ENCODE peak calls at places on chromosomes 6 and 20, in nine cellular contexts. One of them, this sample, is unnamed.

GRCh38 chr6:148422085-148422484 is 79.4 kb downstream of the SASH1 start:
- DNase-seq in mammary epithelial cell: no peak
- DNase-seq in natural killer cell: no peak
- DNase-seq in GM06990: no peak
- DNase-seq in fibroblast of lung: no peak
- DNase-seq in heart left ventricle: no peak
- DNase-seq in AG09309: no peak
- DNase-seq in Calu3: no peak
- DNase-seq in lower lobe of right lung: no peak
- DNase-seq in this sample: no peak

GRCh38 chr20:41697861-41698559 is 79.8 kb upstream of the CHD6 start:
- DNase-seq in lower lobe of right lung: no peak
- DNase-seq in GM06990: no peak
- DNase-seq in heart left ventricle: no peak
- DNase-seq in fibroblast of lung: peak
- DNase-seq in natural killer cell: no peak
- DNase-seq in Calu3: peak
- DNase-seq in mammary epithelial cell: peak
- DNase-seq in AG09309: no peak
- DNase-seq in this sample: peak

GRCh38 chr6:83615025-83615999 is 93.6 kb downstream of the SNAP91 start:
- DNase-seq in AG09309: peak
- DNase-seq in mammary epithelial cell: peak
- DNase-seq in GM06990: peak
- DNase-seq in natural killer cell: no peak
- DNase-seq in lower lobe of right lung: no peak
- DNase-seq in Calu3: peak
- DNase-seq in heart left ventricle: no peak
- DNase-seq in fibroblast of lung: peak
- DNase-seq in this sample: peak

GRCh38 chr6:53020005-53020744 is 25.1 kb upstream of the GSTA4 start:
- DNase-seq in fibroblast of lung: peak
- DNase-seq in lower lobe of right lung: no peak
- DNase-seq in heart left ventricle: no peak
- DNase-seq in GM06990: no peak
- DNase-seq in AG09309: no peak
- DNase-seq in Calu3: no peak
- DNase-seq in mammary epithelial cell: no peak
- DNase-seq in natural killer cell: no peak
- DNase-seq in this sample: no peak

GRCh38 chr20:62768815-62769287 is 27.4 kb upstream of the MRGBP start:
- DNase-seq in natural killer cell: no peak
- DNase-seq in fibroblast of lung: no peak
- DNase-seq in heart left ventricle: peak
- DNase-seq in AG09309: peak
- DNase-seq in mammary epithelial cell: peak
- DNase-seq in lower lobe of right lung: peak
- DNase-seq in Calu3: peak
- DNase-seq in GM06990: no peak
- DNase-seq in this sample: no peak

GRCh38 chr6:132819405-132820145 is 5.2 kb downstream of the RPS12 start:
- DNase-seq in natural killer cell: no peak
- DNase-seq in lower lobe of right lung: no peak
- DNase-seq in AG09309: no peak
- DNase-seq in GM06990: no peak
- DNase-seq in mammary epithelial cell: peak
- DNase-seq in Calu3: no peak
- DNase-seq in heart left ventricle: no peak
- DNase-seq in fibroblast of lung: peak
- DNase-seq in this sample: no peak

GRCh38 chr6:12348530-12349511 is 58.7 kb downstream of the EDN1 start:
- DNase-seq in Calu3: peak
- DNase-seq in natural killer cell: no peak
- DNase-seq in AG09309: peak
- DNase-seq in fibroblast of lung: peak
- DNase-seq in lower lobe of right lung: peak
- DNase-seq in GM06990: no peak
- DNase-seq in mammary epithelial cell: peak
- DNase-seq in heart left ventricle: no peak
- DNase-seq in this sample: no peak

GRCh38 chr6:127458190-127458589 is 999 bp downstream of the KIAA0408 start:
- DNase-seq in heart left ventricle: no peak
- DNase-seq in natural killer cell: no peak
- DNase-seq in AG09309: no peak
- DNase-seq in fibroblast of lung: no peak
- DNase-seq in GM06990: no peak
- DNase-seq in Calu3: no peak
- DNase-seq in lower lobe of right lung: no peak
- DNase-seq in mammary epithelial cell: no peak
- DNase-seq in this sample: no peak

GRCh38 chr20:62902926-62903615 is 23.2 kb downstream of the DIDO1 start:
- DNase-seq in natural killer cell: no peak
- DNase-seq in AG09309: no peak
- DNase-seq in mammary epithelial cell: peak
- DNase-seq in lower lobe of right lung: peak
- DNase-seq in Calu3: no peak
- DNase-seq in heart left ventricle: no peak
- DNase-seq in fibroblast of lung: peak
- DNase-seq in GM06990: no peak
- DNase-seq in this sample: no peak

GRCh38 chr6:170296423-170296745 is 5.5 kb upstream of the DLL1 start:
- DNase-seq in Calu3: no peak
- DNase-seq in natural killer cell: no peak
- DNase-seq in GM06990: no peak
- DNase-seq in lower lobe of right lung: no peak
- DNase-seq in mammary epithelial cell: no peak
- DNase-seq in fibroblast of lung: no peak
- DNase-seq in AG09309: no peak
- DNase-seq in heart left ventricle: no peak
- DNase-seq in this sample: no peak

GRCh38 chr6:44142835-44143234 is 15.5 kb downstream of the TMEM63B start:
- DNase-seq in Calu3: no peak
- DNase-seq in lower lobe of right lung: no peak
- DNase-seq in GM06990: no peak
- DNase-seq in mammary epithelial cell: no peak
- DNase-seq in AG09309: no peak
- DNase-seq in heart left ventricle: no peak
- DNase-seq in natural killer cell: no peak
- DNase-seq in fibroblast of lung: no peak
- DNase-seq in this sample: no peak

GRCh38 chr6:152598858-152599537 is 38.2 kb downstream of the SYNE1 start:
- DNase-seq in fibroblast of lung: no peak
- DNase-seq in heart left ventricle: peak
- DNase-seq in mammary epithelial cell: no peak
- DNase-seq in Calu3: no peak
- DNase-seq in AG09309: no peak
- DNase-seq in GM06990: no peak
- DNase-seq in natural killer cell: no peak
- DNase-seq in lower lobe of right lung: no peak
- DNase-seq in this sample: no peak

GRCh38 chr6:152596706-152597105 is 40.5 kb downstream of the SYNE1 start:
- DNase-seq in heart left ventricle: no peak
- DNase-seq in fibroblast of lung: no peak
- DNase-seq in lower lobe of right lung: no peak
- DNase-seq in Calu3: no peak
- DNase-seq in GM06990: no peak
- DNase-seq in mammary epithelial cell: no peak
- DNase-seq in AG09309: no peak
- DNase-seq in natural killer cell: no peak
- DNase-seq in this sample: no peak

GRCh38 chr6:152594726-152595125 is 42.4 kb downstream of the SYNE1 start:
- DNase-seq in Calu3: peak
- DNase-seq in GM06990: no peak
- DNase-seq in AG09309: no peak
- DNase-seq in lower lobe of right lung: no peak
- DNase-seq in natural killer cell: no peak
- DNase-seq in fibroblast of lung: no peak
- DNase-seq in mammary epithelial cell: no peak
- DNase-seq in heart left ventricle: no peak
- DNase-seq in this sample: no peak

GRCh38 chr6:152598421-152598820 is 38.7 kb downstream of the SYNE1 start:
- DNase-seq in heart left ventricle: no peak
- DNase-seq in GM06990: no peak
- DNase-seq in mammary epithelial cell: no peak
- DNase-seq in lower lobe of right lung: no peak
- DNase-seq in fibroblast of lung: no peak
- DNase-seq in AG09309: no peak
- DNase-seq in Calu3: no peak
- DNase-seq in natural killer cell: no peak
- DNase-seq in this sample: no peak

DNA sequence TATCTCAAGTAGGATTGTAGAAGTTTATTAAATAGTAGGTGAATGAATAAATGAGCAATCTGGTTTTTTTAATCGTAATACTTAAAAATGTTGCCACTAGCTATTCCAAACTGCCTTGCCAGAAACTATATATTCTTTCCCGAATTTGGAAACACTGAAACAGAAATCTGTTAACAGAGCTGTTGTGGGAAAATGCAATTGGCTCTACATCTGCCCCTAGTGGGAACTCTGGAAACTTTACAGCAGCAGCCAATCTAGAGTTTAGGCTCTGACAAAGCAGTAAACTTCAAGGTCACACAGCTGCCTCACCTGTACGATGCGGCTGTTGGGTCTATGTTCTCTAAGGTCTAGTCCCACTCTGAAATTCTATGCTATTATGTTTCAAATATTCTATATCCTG is 41.7 kb downstream of the SYNE1 start:
- DNase-seq in natural killer cell: no peak
- DNase-seq in AG09309: no peak
- DNase-seq in GM06990: no peak
- DNase-seq in heart left ventricle: no peak
- DNase-seq in Calu3: no peak
- DNase-seq in lower lobe of right lung: no peak
- DNase-seq in mammary epithelial cell: no peak
- DNase-seq in fibroblast of lung: no peak
- DNase-seq in this sample: no peak
- TF ChIP-seq CTCF in natural killer cell: no peak
- TF ChIP-seq CTCF in AG09309: peak
- TF ChIP-seq CTCF in GM06990: peak
- TF ChIP-seq CTCF in heart left ventricle: no peak
- TF ChIP-seq CTCF in Calu3: no peak
- TF ChIP-seq CTCF in lower lobe of right lung: peak
- TF ChIP-seq CTCF in mammary epithelial cell: peak
- TF ChIP-seq CTCF in fibroblast of lung: peak
- TF ChIP-seq CTCF in this sample: no peak

GRCh38 chr6:166437661-166438060 is 54.9 kb upstream of the MPC1 start:
- DNase-seq in lower lobe of right lung: no peak
- DNase-seq in Calu3: no peak
- DNase-seq in fibroblast of lung: no peak
- DNase-seq in natural killer cell: no peak
- DNase-seq in heart left ventricle: no peak
- DNase-seq in GM06990: no peak
- DNase-seq in AG09309: no peak
- DNase-seq in mammary epithelial cell: no peak
- DNase-seq in this sample: no peak
- TF ChIP-seq CTCF in lower lobe of right lung: no peak
- TF ChIP-seq CTCF in Calu3: no peak
- TF ChIP-seq CTCF in fibroblast of lung: no peak
- TF ChIP-seq CTCF in natural killer cell: no peak
- TF ChIP-seq CTCF in heart left ventricle: no peak
- TF ChIP-seq CTCF in GM06990: no peak
- TF ChIP-seq CTCF in AG09309: no peak
- TF ChIP-seq CTCF in mammary epithelial cell: no peak
- TF ChIP-seq CTCF in this sample: no peak

DNA sequence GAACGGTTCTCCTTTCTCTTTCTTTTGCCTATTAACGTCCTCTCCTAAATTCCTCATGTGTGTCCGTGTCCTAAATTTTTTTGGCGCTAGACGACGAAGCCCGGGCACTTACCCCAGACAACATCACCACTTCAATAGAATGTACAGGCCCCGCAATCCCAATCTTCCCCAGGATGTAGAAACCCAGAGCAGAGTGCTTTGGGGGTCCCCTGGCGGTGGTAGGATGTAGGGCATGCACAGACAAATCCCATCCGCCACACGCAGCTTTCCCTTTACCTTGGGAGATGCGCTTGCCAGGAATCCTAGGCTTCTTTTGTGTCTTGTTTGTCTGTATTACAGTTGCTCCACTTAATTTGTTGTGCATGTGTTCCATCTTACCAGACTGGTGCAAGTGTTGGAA is 417.3 kb upstream of the ARID1B start:
- DNase-seq in heart left ventricle: no peak
- DNase-seq in AG09309: no peak
- DNase-seq in GM06990: no peak
- DNase-seq in Calu3: no peak
- DNase-seq in fibroblast of lung: no peak
- DNase-seq in natural killer cell: no peak
- DNase-seq in lower lobe of right lung: no peak
- DNase-seq in mammary epithelial cell: no peak
- DNase-seq in this sample: no peak
- TF ChIP-seq CTCF in heart left ventricle: no peak
- TF ChIP-seq CTCF in AG09309: peak
- TF ChIP-seq CTCF in GM06990: peak
- TF ChIP-seq CTCF in Calu3: no peak
- TF ChIP-seq CTCF in fibroblast of lung: no peak
- TF ChIP-seq CTCF in natural killer cell: no peak
- TF ChIP-seq CTCF in lower lobe of right lung: no peak
- TF ChIP-seq CTCF in mammary epithelial cell: no peak
- TF ChIP-seq CTCF in this sample: no peak

GRCh38 chr20:1364106-1364505 is 28.7 kb downstream of the FKBP1A start:
- DNase-seq in fibroblast of lung: no peak
- DNase-seq in heart left ventricle: no peak
- DNase-seq in natural killer cell: no peak
- DNase-seq in mammary epithelial cell: no peak
- DNase-seq in AG09309: no peak
- DNase-seq in lower lobe of right lung: no peak
- DNase-seq in Calu3: no peak
- DNase-seq in GM06990: no peak
- DNase-seq in this sample: no peak

GRCh38 chr20:1357921-1358671 is 29.2 kb upstream of the SDCBP2 start:
- DNase-seq in natural killer cell: no peak
- DNase-seq in GM06990: no peak
- DNase-seq in heart left ventricle: no peak
- DNase-seq in AG09309: no peak
- DNase-seq in fibroblast of lung: peak
- DNase-seq in Calu3: no peak
- DNase-seq in mammary epithelial cell: no peak
- DNase-seq in lower lobe of right lung: no peak
- DNase-seq in this sample: no peak

GRCh38 chr20:1362484-1362883 is 30.4 kb downstream of the FKBP1A start:
- DNase-seq in AG09309: no peak
- DNase-seq in heart left ventricle: no peak
- DNase-seq in mammary epithelial cell: no peak
- DNase-seq in fibroblast of lung: no peak
- DNase-seq in Calu3: no peak
- DNase-seq in lower lobe of right lung: no peak
- DNase-seq in GM06990: no peak
- DNase-seq in natural killer cell: no peak
- DNase-seq in this sample: no peak

GRCh38 chr20:1363522-1363921 is 29.3 kb downstream of the FKBP1A start:
- DNase-seq in GM06990: no peak
- DNase-seq in Calu3: no peak
- DNase-seq in fibroblast of lung: no peak
- DNase-seq in mammary epithelial cell: no peak
- DNase-seq in natural killer cell: no peak
- DNase-seq in heart left ventricle: no peak
- DNase-seq in AG09309: no peak
- DNase-seq in lower lobe of right lung: no peak
- DNase-seq in this sample: no peak

DNA sequence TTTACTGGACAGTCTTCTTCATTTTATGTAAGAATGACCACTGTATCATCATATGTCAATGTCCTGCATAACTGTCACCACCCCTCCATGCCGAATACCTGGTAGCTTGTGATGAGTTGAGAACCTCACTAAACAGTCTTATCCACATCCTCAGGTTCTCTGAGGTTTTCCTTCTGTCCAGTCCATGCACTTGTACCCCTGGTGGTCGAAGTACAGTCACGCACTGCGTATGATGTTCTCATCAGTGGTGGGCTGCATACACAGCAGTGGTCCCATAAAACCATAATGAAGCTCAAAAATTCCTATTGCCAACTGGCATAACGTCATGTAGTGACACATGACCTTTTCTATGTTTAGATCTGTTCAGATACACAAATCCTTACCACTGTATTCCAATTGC is 31.2 kb upstream of the SDCBP2 start:
- DNase-seq in lower lobe of right lung: no peak
- DNase-seq in mammary epithelial cell: no peak
- DNase-seq in heart left ventricle: no peak
- DNase-seq in fibroblast of lung: no peak
- DNase-seq in AG09309: no peak
- DNase-seq in Calu3: no peak
- DNase-seq in natural killer cell: no peak
- DNase-seq in GM06990: no peak
- DNase-seq in this sample: no peak
- TF ChIP-seq CTCF in lower lobe of right lung: no peak
- TF ChIP-seq CTCF in mammary epithelial cell: no peak
- TF ChIP-seq CTCF in heart left ventricle: no peak
- TF ChIP-seq CTCF in fibroblast of lung: peak
- TF ChIP-seq CTCF in AG09309: no peak
- TF ChIP-seq CTCF in Calu3: no peak
- TF ChIP-seq CTCF in natural killer cell: no peak
- TF ChIP-seq CTCF in GM06990: no peak
- TF ChIP-seq CTCF in this sample: no peak